ENCODE peak calls at places on chromosomes 12 and 14, in ten cellular contexts. B, T, N, O, U, H, L, A, S and P are unnamed samples.
A peak's percentile ranks its signal among the peaks of the same experiment; 100 is the strongest.

GRCh38 chr12:132653567-132654290 is 33.4 kb downstream of the POLE start:
- DNase-seq in A (no peak), B (no peak), O (no peak), T (no peak), S (no peak), U (no peak), N (no peak), H (no peak), L (no peak), P (no peak)

GRCh38 chr12:23707270-23707669 is 242.2 kb downstream of the SOX5 start:
- DNase-seq in B (no peak), O (no peak), T (no peak), N (no peak), U (no peak), L (no peak), A (no peak), H (no peak), S (no peak), P (no peak)

GRCh38 chr12:93674386-93674785 is 2.8 kb upstream of the CRADD start:
- DNase-seq in S (no peak), H (no peak), L (no peak), T (no peak), B (no peak), N (no peak), A (no peak), O (no peak), U (no peak), P (no peak)

GRCh38 chr12:122841544-122842321 is 6.5 kb downstream of the HIP1R start:
- DNase-seq in B (no peak), N (no peak), T (no peak), U (no peak), L (no peak), O (no peak), A (no peak), S (no peak), H (peak; percentile 44), P (no peak)

GRCh38 chr14:74892745-74893144 is 11.0 kb downstream of the DLST start:
- DNase-seq in T (no peak), A (no peak), S (no peak), B (no peak), U (no peak), H (no peak), N (no peak), O (no peak), L (no peak), P (no peak)

GRCh38 chr12:117121456-117121855 is 22.2 kb upstream of the TESC start:
- DNase-seq in H (no peak), L (no peak), A (no peak), U (no peak), B (no peak), O (no peak), T (no peak), S (no peak), N (no peak), P (no peak)

GRCh38 chr12:48977290-48978281 is 536 bp upstream of the WNT1 start:
- DNase-seq in L (peak; percentile 73), B (peak; percentile 86), H (peak; percentile 83), O (peak; percentile 74), T (peak; percentile 85), N (peak; percentile 85), U (peak; percentile 64), A (peak; percentile 78), S (peak; percentile 78), P (peak; percentile 88)

GRCh38 chr12:71755146-71755892 is 656 bp downstream of the RAB21 start:
- DNase-seq in O (peak; percentile 41), A (peak; percentile 45), L (peak; percentile 47), S (no peak), H (peak; percentile 67), N (peak; percentile 65), B (peak; percentile 75), T (peak; percentile 45), U (peak; percentile 48), P (peak; percentile 60)

GRCh38 chr12:25126086-25126485 is 68.9 kb downstream of the DNAI7 start:
- DNase-seq in B (no peak), L (no peak), T (no peak), N (no peak), S (no peak), A (no peak), H (no peak), U (no peak), O (no peak), P (no peak)

GRCh38 chr12:34399631-34400422 is 377.5 kb downstream of the ALG10 start:
- DNase-seq in L (peak; percentile 9), H (peak; percentile 32), N (no peak), S (no peak), T (peak; percentile 1), U (peak; percentile 2), B (peak; percentile 36), O (no peak), A (no peak), P (peak; percentile 5)

GRCh38 chr14:45177081-45177480 is 41.4 kb downstream of the FANCM start:
- DNase-seq in A (no peak), S (no peak), H (no peak), O (no peak), N (no peak), T (no peak), L (no peak), U (no peak), B (no peak), P (no peak)

GRCh38 chr14:45181329-45181728 is 45.6 kb downstream of the FANCM start:
- DNase-seq in N (no peak), U (no peak), H (no peak), S (no peak), L (no peak), T (no peak), A (no peak), B (no peak), O (no peak), P (no peak)

GRCh38 chr14:45185110-45185814 is 49.5 kb downstream of the FANCM start:
- DNase-seq in A (no peak), N (no peak), B (no peak), T (no peak), U (no peak), S (no peak), O (no peak), L (no peak), H (no peak), P (no peak)

GRCh38 chr14:45181806-45182205 is 46.1 kb downstream of the FANCM start:
- DNase-seq in H (no peak), S (no peak), U (no peak), N (no peak), B (no peak), T (no peak), A (no peak), O (no peak), L (no peak), P (no peak)
- H3K9me3 ChIP-seq in H (no peaks in the 10 kb centered on the region), S (no peaks in the 10 kb centered on the region), U (no peaks in the 10 kb centered on the region), N (no peaks in the 10 kb centered on the region), B (no peaks in the 10 kb centered on the region), T (no peaks in the 10 kb centered on the region), A (no peaks in the 10 kb centered on the region), O (no peaks in the 10 kb centered on the region), L (no peaks in the 10 kb centered on the region), P (no peaks in the 10 kb centered on the region)

GRCh38 chr12:104336115-104336514 is 32.6 kb downstream of the EID3 start:
- DNase-seq in N (no peak), B (no peak), T (no peak), H (no peak), A (no peak), L (no peak), S (no peak), U (no peak), O (no peak), P (no peak)

GRCh38 chr12:104337030-104337558 is 33.6 kb downstream of the EID3 start:
- DNase-seq in N (no peak), H (no peak), A (no peak), O (no peak), L (no peak), U (no peak), S (no peak), T (no peak), B (no peak), P (no peak)

GRCh38 chr12:104331376-104331775 is 27.8 kb downstream of the EID3 start:
- DNase-seq in O (no peak), L (no peak), T (no peak), B (no peak), S (no peak), N (no peak), U (no peak), H (no peak), A (no peak), P (no peak)

GRCh38 chr12:104334581-104334980 is 31.0 kb downstream of the EID3 start:
- DNase-seq in L (no peak), A (no peak), U (no peak), T (no peak), S (no peak), N (no peak), B (no peak), H (no peak), O (no peak), P (no peak)

DNA sequence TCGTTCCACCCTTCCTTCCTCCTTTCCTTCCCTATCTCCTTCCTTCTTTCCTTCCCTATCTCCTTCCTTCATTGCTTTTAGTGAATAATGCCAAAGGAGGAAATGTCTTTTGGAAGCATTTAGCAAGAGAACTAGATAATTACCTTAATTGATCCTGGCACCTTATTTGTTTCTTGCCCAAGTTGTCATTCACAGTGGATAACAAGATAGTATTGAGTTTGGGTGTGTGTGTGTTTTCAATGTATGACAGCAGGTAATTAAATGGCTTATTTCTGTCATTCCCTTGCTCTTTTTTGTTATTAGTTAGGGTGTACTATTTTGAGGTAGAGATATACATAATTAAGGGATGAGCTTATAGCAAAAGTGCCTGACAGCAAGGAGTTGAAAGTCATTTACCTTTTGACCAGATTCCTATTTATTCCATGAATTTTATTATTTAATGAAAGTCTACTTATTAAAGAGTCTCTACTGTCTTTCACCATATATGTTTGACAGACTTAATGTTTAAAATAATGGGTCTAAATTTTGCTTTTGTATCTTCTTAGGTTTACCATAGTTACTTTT is 30.2 kb downstream of the EID3 start:
- DNase-seq in U (no peak), L (no peak), N (no peak), H (no peak), T (no peak), A (no peak), S (no peak), B (no peak), O (no peak), P (no peak)
- H3K9me3 ChIP-seq in U (no peaks in the 10 kb centered on the region), L (no peaks in the 10 kb centered on the region), N (no peaks in the 10 kb centered on the region), H (no peaks in the 10 kb centered on the region), T (no peaks in the 10 kb centered on the region), A (no peaks in the 10 kb centered on the region), S (no peaks in the 10 kb centered on the region), B (no peaks in the 10 kb centered on the region), O (no peaks in the 10 kb centered on the region), P (no peaks in the 10 kb centered on the region)

GRCh38 chr12:41011939-41012338 is 176.2 kb upstream of the PDZRN4 start:
- DNase-seq in T (no peak), B (no peak), H (no peak), S (no peak), N (no peak), O (no peak), L (no peak), A (no peak), U (no peak), P (no peak)

GRCh38 chr12:41013921-41014642 is 174.0 kb upstream of the PDZRN4 start:
- DNase-seq in N (no peak), S (no peak), T (no peak), A (no peak), H (no peak), B (no peak), L (no peak), O (no peak), U (no peak), P (no peak)

GRCh38 chr12:41008472-41008871 is 179.6 kb upstream of the PDZRN4 start:
- DNase-seq in N (no peak), H (no peak), T (no peak), O (no peak), L (no peak), B (no peak), U (no peak), A (no peak), S (no peak), P (no peak)
- H3K9me3 ChIP-seq in N (no peaks in the 10 kb centered on the region), H (peaks cover 21% of the 10 kb centered on the region), T (no peaks in the 10 kb centered on the region), O (no peaks in the 10 kb centered on the region), L (no peaks in the 10 kb centered on the region), B (peaks cover 14% of the 10 kb centered on the region), U (peaks cover 40% of the 10 kb centered on the region), A (peaks cover 56% of the 10 kb centered on the region), S (peaks cover 10% of the 10 kb centered on the region), P (no peaks in the 10 kb centered on the region)

GRCh38 chr14:106841701-106842100 is 1315.3 kb downstream of the TMEM121 start:
- DNase-seq in S (no peak), A (no peak), B (no peak), H (no peak), U (no peak), L (no peak), O (no peak), T (no peak), N (no peak), P (no peak)
- H3K9me3 ChIP-seq in S (no peaks in the 10 kb centered on the region), A (no peaks in the 10 kb centered on the region), B (no peaks in the 10 kb centered on the region), H (no peaks in the 10 kb centered on the region), U (no peaks in the 10 kb centered on the region), L (no peaks in the 10 kb centered on the region), O (no peaks in the 10 kb centered on the region), T (no peaks in the 10 kb centered on the region), N (no peaks in the 10 kb centered on the region), P (no peaks in the 10 kb centered on the region)